ENCODE peak calls at places on chromosomes 1 and 21, in five cellular contexts. Q is GM13977, B is dorsolateral prefrontal cortex, Y is heart right ventricle, Z is choroid plexus epithelial cell. V is an unnamed sample.

GRCh38 chr1:43622471-43622870 is 27.5 kb upstream of the KDM4A start:
- DNase-seq in Q (no peak), B (peak), Y (no peak), Z (peak), V (no peak)

GRCh38 chr1:170619167-170620030 is 44.5 kb upstream of the PRRX1 start:
- DNase-seq in Q (no peak), B (no peak), Y (no peak), Z (peak), V (no peak)

GRCh38 chr1:66152034-66152433 is 359.3 kb downstream of the PDE4B start:
- DNase-seq in Q (no peak), B (no peak), Y (no peak), Z (no peak), V (no peak)

GRCh38 chr1:21344750-21345443 is 54.6 kb upstream of the ECE1 start:
- DNase-seq in Q (peak), B (no peak), Y (no peak), Z (no peak), V (no peak)

GRCh38 chr21:45266518-45267389 is 20.9 kb downstream of the POFUT2 start:
- DNase-seq in Q (no peak), B (no peak), Y (no peak), Z (peak), V (no peak)

GRCh38 chr1:232222614-232223013 is 407.3 kb downstream of the SIPA1L2 start:
- DNase-seq in Q (no peak), B (no peak), Y (no peak), Z (no peak), V (no peak)

GRCh38 chr1:80847904-80848303 is 952.8 kb upstream of the ADGRL2 start:
- DNase-seq in Q (no peak), B (no peak), Y (no peak), Z (no peak), V (no peak)

GRCh38 chr1:1144843-1145546 is 28.7 kb upstream of the TTLL10 start:
- DNase-seq in Q (no peak), B (no peak), Y (no peak), Z (no peak), V (no peak)

GRCh38 chr1:175742790-175743459 is 470 bp downstream of the TNR start:
- DNase-seq in Q (no peak), B (peak), Y (peak), Z (peak), V (no peak)

GRCh38 chr1:47948126-47948525 is 49.1 kb downstream of the TRABD2B start:
- DNase-seq in Q (no peak), B (no peak), Y (no peak), Z (peak), V (no peak)

GRCh38 chr1:110163591-110163990 is 13.3 kb downstream of the SLC6A17 start:
- DNase-seq in Q (no peak), B (no peak), Y (no peak), Z (no peak), V (no peak)

GRCh38 chr1:182185822-182186756 is 124.6 kb upstream of the ZNF648 start:
- DNase-seq in Q (no peak), B (no peak), Y (no peak), Z (peak), V (no peak)

GRCh38 chr1:220330265-220330664 is 58.0 kb upstream of the RAB3GAP2 start:
- DNase-seq in Q (no peak), B (no peak), Y (no peak), Z (peak), V (no peak)

GRCh38 chr1:158084336-158084735 is 90.9 kb downstream of the KIRREL1 start:
- DNase-seq in Q (no peak), B (no peak), Y (no peak), Z (no peak), V (no peak)

GRCh38 chr1:203448521-203449061 is 27.0 kb upstream of the PRELP start:
- DNase-seq in Q (no peak), B (peak), Y (no peak), Z (peak), V (no peak)

GRCh38 chr21:37459575-37459974 is 93.0 kb downstream of the DYRK1A start:
- DNase-seq in Q (no peak), B (no peak), Y (no peak), Z (peak), V (no peak)

GRCh38 chr1:237851209-237851845 is 39.4 kb downstream of the ZP4 start:
- DNase-seq in Q (peak), B (peak), Y (no peak), Z (peak), V (peak)

GRCh38 chr1:215146252-215146975 is 63.9 kb downstream of the KCNK2 start:
- DNase-seq in Q (peak), B (no peak), Y (no peak), Z (peak), V (no peak)

GRCh38 chr1:229855999-229856650 is 210.9 kb upstream of the GALNT2 start:
- DNase-seq in Q (peak), B (no peak), Y (no peak), Z (no peak), V (peak)

GRCh38 chr1:237029850-237030535 is 12.0 kb upstream of the RYR2 start:
- DNase-seq in Q (no peak), B (no peak), Y (no peak), Z (no peak), V (no peak)

GRCh38 chr1:118716775-118717174 is 271.4 kb downstream of the TBX15 start:
- DNase-seq in Q (no peak), B (no peak), Y (no peak), Z (peak), V (no peak)

GRCh38 chr1:146051452-146051852 is 29.9 kb upstream of the HJV start:
- DNase-seq in Q (no peak), B (peak), Y (no peak), Z (no peak), V (no peak)

GRCh38 chr1:41810446-41810845 is 108.3 kb downstream of the HIVEP3 start:
- DNase-seq in Q (peak), B (no peak), Y (no peak), Z (peak), V (peak)

GRCh38 chr1:27979151-27979858 is 19.5 kb downstream of the XKR8 start:
- DNase-seq in Q (peak), B (no peak), Y (no peak), Z (peak), V (peak)

GRCh38 chr1:57206038-57206437 is 217.8 kb downstream of the DAB1 start:
- DNase-seq in Q (no peak), B (no peak), Y (no peak), Z (no peak), V (no peak)

GRCh38 chr1:94068096-94068830 is 52.7 kb downstream of the ABCA4 start:
- DNase-seq in Q (no peak), B (no peak), Y (no peak), Z (peak), V (no peak)

GRCh38 chr1:111570781-111571181 is 48.8 kb upstream of the RAP1A start:
- DNase-seq in Q (peak), B (no peak), Y (no peak), Z (no peak), V (peak)

GRCh38 chr1:1550591-1551432 is 10.4 kb upstream of the TMEM240 start:
- DNase-seq in Q (no peak), B (no peak), Y (no peak), Z (peak), V (no peak)

GRCh38 chr1:23793861-23794731 is 3.2 kb downstream of the LYPLA2 start:
- DNase-seq in Q (no peak), B (no peak), Y (no peak), Z (no peak), V (no peak)

GRCh38 chr1:58841455-58841854 is 57.6 kb upstream of the JUN start:
- DNase-seq in Q (no peak), B (no peak), Y (no peak), Z (no peak), V (no peak)
- TF ChIP-seq CTCF in Q (peak), B (peak), Y (peak), Z (peak), V (peak)

GRCh38 chr1:154760469-154760933 is 109.6 kb downstream of the KCNN3 start:
- DNase-seq in Q (peak), B (peak), Y (peak), Z (peak), V (peak)
- TF ChIP-seq CTCF in Q (peak), B (peak), Y (peak), Z (peak), V (peak)

GRCh38 chr1:153565529-153566374 is at the start of gene S100A2:
- DNase-seq in Q (peak), B (no peak), Y (no peak), Z (peak), V (peak)
- TF ChIP-seq CTCF in Q (no peak), B (no peak), Y (no peak), Z (no peak), V (no peak)

DNA sequence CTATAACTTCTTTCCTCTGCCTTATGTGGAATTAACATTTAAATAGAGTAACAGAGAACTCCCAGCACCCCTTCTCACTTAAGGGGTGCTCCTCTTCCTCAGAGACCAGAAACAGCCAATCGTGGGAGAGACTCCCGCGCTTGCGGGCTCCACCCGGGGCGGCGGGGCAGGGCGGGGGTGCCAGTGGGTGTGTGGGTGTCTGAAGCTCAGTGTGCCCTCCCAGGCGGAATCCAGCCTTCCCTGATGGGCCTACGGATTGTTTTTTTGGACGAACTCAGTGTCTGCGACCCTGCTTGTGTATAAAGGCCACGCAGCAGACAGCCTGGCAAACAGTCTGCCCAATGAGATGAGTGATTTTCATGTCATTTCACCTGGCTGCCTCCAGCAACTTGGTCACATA is 6.2 kb downstream of the RCC2 start:
- DNase-seq in Q (no peak), B (no peak), Y (no peak), Z (no peak), V (no peak)
- TF ChIP-seq CTCF in Q (no peak), B (no peak), Y (no peak), Z (no peak), V (no peak)

DNA sequence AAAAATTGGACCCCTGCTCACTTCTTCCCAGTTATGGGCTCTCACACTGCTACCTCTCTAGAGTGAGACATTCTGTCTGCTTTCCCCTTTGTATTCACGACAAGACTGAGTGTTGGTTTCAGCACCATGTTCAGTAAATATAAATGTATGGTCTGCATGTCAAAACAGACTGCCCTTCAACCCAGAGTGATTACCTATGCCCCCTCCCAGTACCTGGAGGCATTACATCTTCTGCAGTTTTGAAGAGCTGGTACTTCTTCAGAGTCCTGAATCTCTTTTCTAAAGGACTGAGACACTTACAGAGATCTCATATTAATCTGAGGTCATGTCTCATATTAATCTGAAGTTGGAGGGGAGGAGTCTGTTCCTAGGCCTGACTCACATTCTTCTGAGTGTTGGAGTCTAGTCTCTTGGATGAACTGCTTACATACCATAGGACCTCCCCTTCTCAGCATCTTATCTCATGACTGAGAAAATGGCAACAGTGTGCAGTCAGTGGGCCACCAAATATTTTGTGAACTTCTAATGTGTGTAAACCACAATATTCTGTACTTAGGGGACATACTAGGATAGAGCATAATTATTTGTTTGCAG is 80.3 kb downstream of the RGL1 start:
- DNase-seq in Q (no peak), B (no peak), Y (no peak), Z (peak), V (no peak)
- TF ChIP-seq CTCF in Q (no peak), B (no peak), Y (no peak), Z (no peak), V (no peak)

DNA sequence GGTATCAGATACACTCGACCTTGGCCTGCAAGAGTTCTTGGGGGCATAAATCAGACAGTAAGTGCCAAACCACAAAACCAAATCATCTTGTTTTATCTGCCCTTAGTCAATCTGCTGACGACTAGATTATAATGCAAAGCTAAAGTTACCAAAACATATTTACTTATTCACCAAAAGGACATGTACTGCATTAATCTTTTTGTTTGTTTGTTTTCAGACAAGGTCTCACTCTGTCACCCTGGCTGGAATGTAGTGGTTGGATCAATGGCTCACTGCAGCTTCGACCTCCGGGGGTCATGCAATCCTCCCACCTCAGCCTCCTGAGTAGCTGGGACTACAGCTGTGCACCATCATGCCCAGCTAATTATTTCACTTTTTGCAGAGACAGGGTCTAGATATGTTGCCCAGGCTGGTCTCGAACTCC is 114.7 kb downstream of the APP start:
- DNase-seq in Q (no peak), B (no peak), Y (no peak), Z (no peak), V (no peak)
- TF ChIP-seq CTCF in Q (no peak), B (no peak), Y (no peak), Z (no peak), V (no peak)

DNA sequence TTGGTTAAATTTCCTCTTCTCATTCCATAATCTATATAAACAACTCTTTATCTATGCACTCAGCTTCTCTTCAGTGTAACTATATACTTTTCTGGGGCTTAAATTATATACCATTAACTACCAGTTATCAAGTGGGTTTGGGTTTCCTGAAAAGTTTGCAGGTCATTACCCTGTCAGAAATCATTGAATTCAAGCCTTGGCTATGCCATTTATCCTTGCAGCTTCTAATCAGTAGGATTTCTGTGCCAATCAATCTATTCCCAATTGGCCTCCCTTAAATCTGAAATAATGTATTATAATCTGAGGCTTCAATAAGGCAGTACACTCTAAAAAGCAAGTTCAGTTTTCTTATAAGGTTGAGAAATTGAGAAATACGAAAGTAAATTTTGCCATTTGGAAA is 466.5 kb downstream of the NCAM2 start:
- DNase-seq in Q (no peak), B (no peak), Y (no peak), Z (no peak), V (no peak)
- TF ChIP-seq CTCF in Q (no peak), B (no peak), Y (no peak), Z (no peak), V (no peak)

DNA sequence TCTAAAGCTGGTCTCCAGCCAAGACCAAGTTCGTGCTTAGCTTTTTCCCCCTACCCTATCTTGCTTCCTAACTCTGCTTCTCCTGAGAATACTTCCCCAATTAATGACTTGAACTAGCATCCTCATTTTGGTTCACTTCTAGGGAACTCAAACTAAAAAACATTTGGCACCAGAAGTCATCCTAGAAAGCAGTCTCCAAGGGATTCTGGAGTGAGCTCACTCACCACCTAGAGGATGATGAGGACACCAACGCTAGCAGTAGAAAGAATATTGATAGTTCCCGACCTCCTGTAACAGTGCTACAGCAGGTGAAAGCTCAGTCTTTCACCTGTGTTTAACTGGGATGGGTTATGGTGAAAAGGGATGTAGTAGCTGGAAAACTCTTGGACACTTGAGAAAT is 4.7 kb upstream of the PSMB2 start:
- DNase-seq in Q (no peak), B (no peak), Y (no peak), Z (peak), V (no peak)
- TF ChIP-seq CTCF in Q (no peak), B (no peak), Y (no peak), Z (peak), V (no peak)

GRCh38 chr1:63534406-63534805 is 11.1 kb downstream of the EFCAB7 start:
- DNase-seq in Q (no peak), B (no peak), Y (no peak), Z (no peak), V (no peak)

GRCh38 chr1:63532727-63533126 is 9.4 kb downstream of the EFCAB7 start:
- DNase-seq in Q (no peak), B (no peak), Y (no peak), Z (no peak), V (no peak)

GRCh38 chr1:63537006-63537405 is 13.7 kb downstream of the EFCAB7 start:
- DNase-seq in Q (no peak), B (no peak), Y (no peak), Z (no peak), V (no peak)

DNA sequence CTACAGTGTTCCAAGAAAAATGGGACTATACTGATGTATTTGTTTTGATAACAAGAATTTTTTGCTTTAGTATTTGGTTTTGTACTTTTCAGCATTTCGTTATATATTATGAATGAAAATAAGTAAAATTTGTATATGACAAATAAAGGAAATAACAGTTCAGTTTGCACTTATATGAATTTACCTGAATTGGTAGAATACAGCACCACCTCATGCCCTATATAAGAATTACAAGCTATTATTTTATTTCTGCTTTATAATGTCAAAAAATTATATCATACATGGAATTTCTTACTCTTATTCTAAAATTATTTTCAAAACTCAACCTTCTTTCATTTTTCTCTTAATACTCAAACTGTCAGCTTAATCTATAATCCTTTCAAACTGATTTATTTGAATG is 14.6 kb downstream of the EFCAB7 start:
- DNase-seq in Q (no peak), B (no peak), Y (no peak), Z (peak), V (no peak)
- TF ChIP-seq CTCF in Q (peak), B (peak), Y (peak), Z (peak), V (peak)

DNA sequence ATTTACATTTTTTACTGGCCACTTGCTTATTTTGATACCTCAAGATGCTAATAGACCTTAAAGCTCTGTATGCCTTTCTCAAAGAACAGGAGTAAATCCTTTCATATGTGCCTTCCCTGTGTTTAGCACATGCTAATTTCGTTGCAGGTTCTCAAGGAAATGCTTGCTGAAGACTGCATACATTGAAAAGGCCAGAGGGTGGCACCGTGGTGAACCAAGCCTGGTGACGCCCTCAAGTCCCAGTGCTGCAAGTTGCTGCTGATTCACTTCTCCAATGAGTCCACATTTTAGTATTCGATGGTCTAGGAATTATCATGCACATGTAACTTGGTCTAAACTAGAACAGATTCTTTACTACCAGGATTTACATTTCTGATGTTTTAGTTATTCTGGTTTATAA is 94.1 kb downstream of the CLDN17 start:
- DNase-seq in Q (no peak), B (no peak), Y (peak), Z (peak), V (no peak)
- TF ChIP-seq CTCF in Q (no peak), B (no peak), Y (no peak), Z (peak), V (no peak)

V was measured in GM10248.